ENCODE peak calls at places on chromosome 4, in eight cellular contexts. O, R, V, Q, G, T, E and Z are unnamed samples.

GRCh38 chr4:176380352-176381157 is 60.8 kb downstream of the SPCS3 start:
- DNase-seq in R (no peak), V (no peak), Q (no peak), G (no peak), T (no peak), O (no peak), E (no peak), Z (no peak)

GRCh38 chr4:3022651-3023050 is 51.7 kb downstream of the HTT-AS start:
- DNase-seq in R (no peak), O (no peak), G (no peak), E (no peak), Q (no peak), V (no peak), T (no peak), Z (no peak)

GRCh38 chr4:168516841-168517240 is 20.0 kb downstream of the PALLD start:
- DNase-seq in Q (no peak), V (no peak), G (no peak), E (no peak), R (no peak), T (no peak), O (no peak), Z (no peak)

GRCh38 chr4:6134612-6135220 is 65.6 kb downstream of the JAKMIP1 start:
- DNase-seq in E (peak; percentile 32), V (peak; percentile 75), R (no peak), O (no peak), G (no peak), Q (no peak), T (no peak), Z (no peak)

GRCh38 chr4:86218721-86219481 is 141.0 kb downstream of the MAPK10 start:
- DNase-seq in G (no peak), Q (no peak), T (no peak), E (peak; percentile 54), V (no peak), O (no peak), R (no peak), Z (no peak)

GRCh38 chr4:122674371-122674770 is 53.5 kb upstream of the IL21 start:
- DNase-seq in T (no peak), R (no peak), Q (no peak), O (no peak), G (peak; percentile 31), V (no peak), E (no peak), Z (no peak)

GRCh38 chr4:14383652-14384051 is 618.6 kb upstream of the CPEB2 start:
- DNase-seq in Q (no peak), V (no peak), E (no peak), G (no peak), T (no peak), O (no peak), R (no peak), Z (no peak)

GRCh38 chr4:110195561-110196205 is 2.7 kb downstream of the ELOVL6 start:
- DNase-seq in Q (no peak), E (no peak), R (no peak), G (no peak), T (no peak), V (no peak), O (no peak), Z (no peak)

GRCh38 chr4:100008048-100008447 is 58.0 kb upstream of the H2AZ1 start:
- DNase-seq in Q (no peak), O (no peak), T (no peak), V (no peak), R (no peak), E (no peak), G (no peak), Z (no peak)

GRCh38 chr4:57193164-57193810 is 83.1 kb upstream of the IGFBP7 start:
- DNase-seq in V (no peak), Q (no peak), E (no peak), R (no peak), T (no peak), G (no peak), O (peak; percentile 22), Z (no peak)

GRCh38 chr4:79823148-79823763 is 249.8 kb downstream of the ANTXR2 start:
- DNase-seq in O (peak; percentile 20), E (peak; percentile 45), Q (no peak), V (no peak), T (no peak), G (no peak), R (no peak), Z (peak; percentile 70)

GRCh38 chr4:111136438-111136837 is 513.6 kb upstream of the PITX2 start:
- DNase-seq in R (no peak), Q (no peak), E (peak; percentile 13), O (no peak), V (no peak), T (no peak), G (peak; percentile 8), Z (no peak)

GRCh38 chr4:164012396-164013027 is 518.0 kb downstream of the TMA16 start:
- DNase-seq in O (no peak), V (no peak), E (peak; percentile 58), R (no peak), T (peak; percentile 35), G (no peak), Q (peak; percentile 71), Z (no peak)

GRCh38 chr4:118964891-118965411 is 76.3 kb downstream of the SYNPO2 start:
- DNase-seq in Q (no peak), E (no peak), G (peak; percentile 29), T (no peak), R (no peak), V (no peak), O (peak; percentile 77), Z (no peak)
- H3K4me1 ChIP-seq in Q (peaks cover 29% of the 10 kb centered on the region), E (peaks cover 11% of the 10 kb centered on the region), G (peaks cover 34% of the 10 kb centered on the region), T (no peaks in the 10 kb centered on the region), R (peaks cover 23% of the 10 kb centered on the region), V (peaks cover 8% of the 10 kb centered on the region), O (peaks cover 28% of the 10 kb centered on the region), Z (peaks cover 9% of the 10 kb centered on the region)

DNA sequence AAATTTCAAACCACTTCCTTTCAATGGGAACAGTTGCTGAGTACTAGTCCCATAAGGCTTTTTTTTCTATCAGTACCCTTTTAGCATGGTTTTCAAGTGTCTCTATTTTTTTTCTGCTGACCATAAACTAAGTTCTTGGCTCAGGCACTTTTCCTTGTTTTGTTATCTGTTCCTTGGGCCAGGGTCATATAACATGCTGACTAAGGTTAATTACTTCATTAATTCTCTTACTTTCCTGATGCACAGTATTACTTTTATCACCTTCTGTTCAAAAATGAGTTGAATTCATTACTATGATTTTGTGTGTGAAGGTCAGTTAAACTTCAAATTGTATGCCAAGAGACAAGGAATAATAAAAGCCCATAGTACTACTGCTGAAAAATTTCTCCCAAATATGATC is 19.7 kb upstream of the BTC start:
- DNase-seq in T (no peak), E (no peak), V (no peak), R (no peak), G (no peak), O (no peak), Q (no peak), Z (no peak)
- H3K4me1 ChIP-seq in T (no peaks in the 10 kb centered on the region), E (no peaks in the 10 kb centered on the region), V (no peaks in the 10 kb centered on the region), R (no peaks in the 10 kb centered on the region), G (no peaks in the 10 kb centered on the region), O (no peaks in the 10 kb centered on the region), Q (no peaks in the 10 kb centered on the region), Z (no peaks in the 10 kb centered on the region)

GRCh38 chr4:145554691-145555090 is 64.5 kb upstream of the MMAA start:
- DNase-seq in R (no peak), G (no peak), T (no peak), O (no peak), V (no peak), Q (no peak), E (peak; percentile 10), Z (no peak)
- H3K4me1 ChIP-seq in R (peaks cover 26% of the 10 kb centered on the region), G (no peaks in the 10 kb centered on the region), T (no peaks in the 10 kb centered on the region), O (no peaks in the 10 kb centered on the region), V (no peaks in the 10 kb centered on the region), Q (no peaks in the 10 kb centered on the region), E (peaks cover 10% of the 10 kb centered on the region), Z (peaks cover 11% of the 10 kb centered on the region)

GRCh38 chr4:119131160-119131559 is 4.5 kb upstream of the MYOZ2 start:
- DNase-seq in G (no peak), T (no peak), R (no peak), E (no peak), V (no peak), O (no peak), Q (no peak), Z (no peak)
- H3K4me1 ChIP-seq in G (peaks cover 20% of the 10 kb centered on the region), T (no peaks in the 10 kb centered on the region), R (no peaks in the 10 kb centered on the region), E (peaks cover 12% of the 10 kb centered on the region), V (no peaks in the 10 kb centered on the region), O (no peaks in the 10 kb centered on the region), Q (peaks cover 12% of the 10 kb centered on the region), Z (no peaks in the 10 kb centered on the region)

DNA sequence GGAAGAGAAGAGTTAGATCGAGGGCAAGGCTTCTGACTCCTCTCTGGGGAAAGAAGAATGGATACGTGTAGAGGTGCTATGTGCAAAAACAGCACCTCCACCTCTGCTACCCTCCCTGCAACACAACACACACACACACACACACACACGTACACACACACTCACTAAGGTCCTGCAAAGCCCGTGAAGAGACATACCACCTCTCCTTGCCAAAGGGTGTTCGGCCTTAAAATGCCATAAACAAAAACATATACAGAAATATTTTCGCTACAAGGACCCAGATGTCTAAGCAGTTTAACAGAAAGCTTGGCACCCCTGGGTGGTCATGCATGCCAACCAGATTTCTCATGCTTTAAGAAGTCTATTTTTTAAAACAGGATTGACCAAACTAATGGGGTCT is 1.5 kb downstream of the TIFA start:
- DNase-seq in E (peak; percentile 2), O (no peak), T (no peak), Q (no peak), V (no peak), G (peak; percentile 48), R (no peak), Z (no peak)
- H3K4me1 ChIP-seq in E (peaks cover 3% of the 10 kb centered on the region), O (no peaks in the 10 kb centered on the region), T (peaks cover 29% of the 10 kb centered on the region), Q (peaks cover 10% of the 10 kb centered on the region), V (peaks cover 85% of the 10 kb centered on the region), G (peaks cover 23% of the 10 kb centered on the region), R (peaks cover 24% of the 10 kb centered on the region), Z (peaks cover 4% of the 10 kb centered on the region)